ENCODE peak calls at places on chromosome 12, in nine cellular contexts. K is CD8-positive, alpha-beta T cell; Y is heart left ventricle; P is IMR-90; Q is MM.1S; E is H9; O is ovary; T is upper lobe of left lung; A is upper lobe of right lung. W is an unnamed sample.

GRCh38 chr12:69433653-69434052 is 36.5 kb upstream of the FRS2 start:
- DNase-seq in Y (no peak), K (no peak), O (no peak), P (no peak), T (no peak), E (no peak), A (no peak), Q (no peak), W (no peak)

GRCh38 chr12:105329926-105330282 is 587 bp upstream of the C12orf75 start:
- DNase-seq in T (no peak), P (no peak), Y (no peak), K (no peak), O (no peak), E (no peak), Q (peak; percentile 45), A (no peak), W (no peak)

GRCh38 chr12:1646908-1647669 is 18.1 kb downstream of the WNT5B start:
- DNase-seq in K (no peak), Y (no peak), T (peak; percentile 60), P (no peak), O (no peak), A (no peak), E (no peak), Q (no peak), W (no peak)

GRCh38 chr12:31412292-31412801 is 86.4 kb upstream of the SINHCAF start:
- DNase-seq in O (no peak), E (no peak), A (no peak), T (no peak), K (no peak), P (no peak), Q (no peak), Y (no peak), W (no peak)

GRCh38 chr12:4700621-4701026 is 19.6 kb upstream of the GALNT8 start:
- DNase-seq in Y (peak; percentile 76), T (no peak), A (no peak), O (peak; percentile 24), K (no peak), P (peak; percentile 63), E (peak; percentile 55), Q (no peak), W (peak; percentile 49)

GRCh38 chr12:47650469-47650868 is 55.4 kb downstream of the RPAP3 start:
- DNase-seq in Q (no peak), P (peak; percentile 50), T (no peak), K (no peak), A (no peak), E (no peak), O (no peak), Y (no peak), W (no peak)

GRCh38 chr12:69007166-69007857 is 74.3 kb upstream of the CPM start:
- DNase-seq in K (no peak), O (peak; percentile 39), T (no peak), P (peak; percentile 97), Q (no peak), A (no peak), Y (peak; percentile 26), E (peak; percentile 52), W (no peak)

GRCh38 chr12:112798019-112798760 is 6.6 kb downstream of the RPH3A start:
- DNase-seq in A (no peak), T (no peak), Q (no peak), Y (no peak), P (no peak), K (no peak), O (no peak), E (no peak), W (no peak)

GRCh38 chr12:114241973-114242434 is 163.9 kb downstream of the TBX5 start:
- DNase-seq in Q (no peak), A (no peak), T (no peak), E (peak; percentile 50), O (no peak), P (no peak), K (no peak), Y (no peak), W (no peak)
- H3K27ac ChIP-seq in Q (no peak overlapping the region), A (no peak overlapping the region), T (no peak overlapping the region), E (no peak overlapping the region), O (no peak overlapping the region), P (no peak overlapping the region), K (no peak overlapping the region), Y (no peak overlapping the region), W (no peak overlapping the region)

GRCh38 chr12:3493225-3494049 is 2.4 kb downstream of the PRMT8 start:
- DNase-seq in E (peak; percentile 54), O (no peak), Q (no peak), K (no peak), A (no peak), P (no peak), T (peak; percentile 66), Y (peak; percentile 77), W (no peak)

GRCh38 chr12:3492868-3493224 is 1.8 kb downstream of the PRMT8 start:
- DNase-seq in K (no peak), O (no peak), A (no peak), E (no peak), Y (no peak), P (no peak), T (no peak), Q (no peak), W (no peak)

GRCh38 chr12:3491938-3492867 is 1.2 kb downstream of the PRMT8 start:
- DNase-seq in Y (peak; percentile 65), T (peak; percentile 90), O (peak; percentile 57), A (peak; percentile 71), E (peak; percentile 88), P (peak; percentile 32), K (peak; percentile 5), Q (peak; percentile 42), W (peak; percentile 59)

DNA sequence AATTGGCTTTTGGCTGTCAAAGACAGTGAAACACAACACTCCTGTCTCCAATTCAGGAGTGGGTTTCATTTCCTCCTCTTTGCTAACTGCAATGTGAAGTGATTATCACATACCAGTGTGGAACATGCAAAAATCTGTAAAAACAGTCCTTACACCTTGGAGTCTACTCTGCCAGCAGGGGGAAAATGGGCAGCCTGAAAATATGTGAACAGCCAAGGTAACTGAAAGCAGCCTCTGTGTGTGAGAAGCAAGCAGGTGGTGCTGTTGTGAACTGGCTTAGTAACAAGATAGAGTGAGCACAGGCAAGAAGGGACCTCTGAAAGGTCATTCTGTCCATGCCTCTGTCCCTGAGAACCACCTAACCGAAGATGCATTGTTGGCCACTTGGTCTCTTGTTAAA is 6.0 kb downstream of the PRMT8 start:
- DNase-seq in P (no peak), T (no peak), Q (no peak), K (no peak), E (peak; percentile 67), O (no peak), A (no peak), Y (no peak), W (no peak)
- TF ChIP-seq CTCF in P (no peak), T (no peak), Q (no peak), K (no peak), E (peak; percentile 59), O (no peak), A (no peak), Y (no peak), W (no peak)

GRCh38 chr12:132493482-132494178 is 3.7 kb downstream of the FBRSL1 start:
- DNase-seq in E (no peak), Q (no peak), A (no peak), K (no peak), T (peak; percentile 78), Y (no peak), P (no peak), O (no peak), W (no peak)

GRCh38 chr12:132494294-132495164 is 4.6 kb downstream of the FBRSL1 start:
- DNase-seq in K (no peak), E (no peak), T (peak; percentile 75), O (no peak), Q (no peak), A (no peak), P (no peak), Y (no peak), W (no peak)

GRCh38 chr12:132492522-132492921 is 2.6 kb downstream of the FBRSL1 start:
- DNase-seq in E (no peak), A (no peak), Q (no peak), Y (peak; percentile 39), P (no peak), K (no peak), T (peak; percentile 62), O (no peak), W (no peak)

GRCh38 chr12:132491761-132492378 is 1.9 kb downstream of the FBRSL1 start:
- DNase-seq in T (peak; percentile 48), E (no peak), Q (no peak), K (no peak), Y (no peak), A (no peak), P (no peak), O (no peak), W (no peak)

DNA sequence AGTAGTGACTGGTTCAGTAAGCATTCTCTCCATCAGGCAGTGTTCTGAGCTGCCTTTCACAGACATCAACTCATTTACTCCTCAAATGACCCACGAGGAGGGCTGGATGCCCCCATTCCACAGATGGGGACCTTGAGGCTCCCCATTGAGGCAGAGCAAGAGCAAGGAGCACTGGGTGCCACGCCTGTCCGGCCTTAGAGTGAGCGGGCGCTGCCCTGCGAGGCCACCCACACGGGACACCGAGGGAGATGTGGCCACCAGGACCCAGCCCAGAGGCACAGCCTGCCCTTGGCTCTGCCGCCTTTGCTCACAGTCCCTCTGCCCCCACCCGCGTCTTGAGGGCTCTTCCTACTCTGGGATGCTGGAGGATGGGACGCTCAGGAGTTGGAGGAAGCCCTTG is 3.0 kb downstream of the FBRSL1 start:
- DNase-seq in P (no peak), E (no peak), Y (no peak), T (peak; percentile 71), Q (no peak), K (no peak), O (no peak), A (no peak), W (no peak)
- H3K4me1 ChIP-seq in P (peaks cover 13% of the 10 kb centered on the region), E (no peaks in the 10 kb centered on the region), Y (peaks cover 59% of the 10 kb centered on the region), T (peaks cover 87% of the 10 kb centered on the region), Q (peaks cover 7% of the 10 kb centered on the region), K (peaks cover 80% of the 10 kb centered on the region), O (peaks cover 44% of the 10 kb centered on the region), A (peaks cover 60% of the 10 kb centered on the region), W (peaks cover 85% of the 10 kb centered on the region)

GRCh38 chr12:130970165-130970907 is 16.6 kb downstream of the ADGRD1 start:
- DNase-seq in E (peak; percentile 8), O (no peak), K (no peak), Y (no peak), P (no peak), Q (no peak), A (peak; percentile 46), T (no peak), W (no peak)

GRCh38 chr12:130967631-130968030 is 13.9 kb downstream of the ADGRD1 start:
- DNase-seq in K (no peak), Y (no peak), E (peak; percentile 12), A (no peak), P (no peak), Q (no peak), T (peak; percentile 62), O (no peak), W (no peak)

GRCh38 chr12:130969223-130969622 is 15.5 kb downstream of the ADGRD1 start:
- DNase-seq in Q (no peak), K (no peak), P (no peak), O (no peak), T (no peak), E (peak; percentile 14), A (no peak), Y (no peak), W (no peak)

GRCh38 chr12:130966443-130967030 is 12.8 kb downstream of the ADGRD1 start:
- DNase-seq in Y (no peak), T (peak; percentile 50), O (no peak), A (no peak), K (no peak), P (no peak), Q (no peak), E (no peak), W (no peak)

DNA sequence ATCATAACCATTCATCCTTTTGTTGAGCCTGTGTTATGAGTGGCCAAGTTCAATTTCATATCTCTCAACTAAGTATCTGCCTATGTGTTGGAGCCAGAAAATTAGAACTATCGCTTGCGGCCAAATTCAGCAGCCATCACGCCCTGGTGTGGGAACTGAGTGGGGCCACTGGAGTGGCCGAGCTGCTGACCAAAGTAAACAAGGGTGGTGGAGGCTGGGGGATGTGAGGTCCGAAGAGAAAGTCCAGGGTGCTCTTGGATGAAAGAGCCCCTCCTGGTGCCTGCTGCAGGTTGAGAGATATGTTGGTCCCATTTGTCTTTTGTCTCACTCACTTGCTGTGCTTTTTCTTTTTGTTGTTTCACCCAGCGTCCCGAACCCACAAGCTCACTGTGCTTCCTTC is 14.9 kb downstream of the ADGRD1 start:
- DNase-seq in O (no peak), Q (no peak), P (no peak), K (no peak), E (peak; percentile 8), Y (no peak), T (no peak), A (no peak), W (no peak)
- H3K27ac ChIP-seq in O (no peak overlapping the region), Q (no peak overlapping the region), P (no peak overlapping the region), K (no peak overlapping the region), E (no peak overlapping the region), Y (no peak overlapping the region), T (no peak overlapping the region), A (no peak overlapping the region), W (no peak overlapping the region)